ENCODE peak calls at places on chromosomes 4 and X, in five cellular contexts. One of them, this sample, is unnamed.
A peak's percentile ranks its signal among the peaks of the same experiment; 100 is the strongest.

GRCh38 chr4:38210396-38211114 is 250.4 kb downstream of the PTTG2 start:
- DNase-seq in endothelial cell of umbilical vein: peak; percentile 56
- DNase-seq in GF-D8: no peak
- DNase-seq in adipocyte: peak; percentile 8
- DNase-seq in ureter: no peak
- DNase-seq in this sample: no peak

GRCh38 chr4:24772061-24772705 is 23.2 kb upstream of the SOD3 start:
- DNase-seq in endothelial cell of umbilical vein: no peak
- DNase-seq in GF-D8: no peak
- DNase-seq in ureter: no peak
- DNase-seq in adipocyte: no peak
- DNase-seq in this sample: no peak

GRCh38 chrX:20265726-20266681 is 705 bp downstream of the RPS6KA3 start:
- DNase-seq in GF-D8: no peak
- DNase-seq in adipocyte: peak; percentile 48
- DNase-seq in endothelial cell of umbilical vein: peak; percentile 3
- DNase-seq in ureter: peak; percentile 45
- DNase-seq in this sample: peak; percentile 29

GRCh38 chr4:8726344-8726851 is 133.8 kb downstream of the CPZ start:
- DNase-seq in GF-D8: no peak
- DNase-seq in endothelial cell of umbilical vein: no peak
- DNase-seq in ureter: peak; percentile 22
- DNase-seq in adipocyte: no peak
- DNase-seq in this sample: peak; percentile 20

GRCh38 chr4:156983366-156983765 is 11.8 kb upstream of the PDGFC start:
- DNase-seq in endothelial cell of umbilical vein: peak; percentile 44
- DNase-seq in ureter: no peak
- DNase-seq in adipocyte: peak; percentile 35
- DNase-seq in GF-D8: no peak
- DNase-seq in this sample: no peak

GRCh38 chr4:37646237-37646636 is 39.9 kb downstream of the RELL1 start:
- DNase-seq in adipocyte: no peak
- DNase-seq in ureter: no peak
- DNase-seq in endothelial cell of umbilical vein: no peak
- DNase-seq in GF-D8: no peak
- DNase-seq in this sample: no peak

GRCh38 chrX:73215263-73215662 is 612 bp upstream of the NAP1L2 start:
- DNase-seq in endothelial cell of umbilical vein: no peak
- DNase-seq in GF-D8: no peak
- DNase-seq in adipocyte: no peak
- DNase-seq in ureter: no peak
- DNase-seq in this sample: no peak

GRCh38 chr4:120082286-120082685 is 15.6 kb upstream of the MAD2L1 start:
- DNase-seq in adipocyte: no peak
- DNase-seq in endothelial cell of umbilical vein: no peak
- DNase-seq in ureter: no peak
- DNase-seq in GF-D8: no peak
- DNase-seq in this sample: no peak

GRCh38 chrX:46582325-46582724 is 8.8 kb downstream of the CHST7 start:
- DNase-seq in GF-D8: no peak
- DNase-seq in endothelial cell of umbilical vein: peak; percentile 32
- DNase-seq in adipocyte: peak; percentile 48
- DNase-seq in ureter: no peak
- DNase-seq in this sample: no peak

GRCh38 chr4:18722748-18723191 is 701.2 kb upstream of the LCORL start:
- DNase-seq in GF-D8: no peak
- DNase-seq in endothelial cell of umbilical vein: no peak
- DNase-seq in adipocyte: no peak
- DNase-seq in ureter: no peak
- DNase-seq in this sample: peak; percentile 19

GRCh38 chr4:26784207-26784606 is 76.4 kb upstream of the STIM2 start:
- DNase-seq in GF-D8: no peak
- DNase-seq in ureter: no peak
- DNase-seq in adipocyte: no peak
- DNase-seq in endothelial cell of umbilical vein: no peak
- DNase-seq in this sample: no peak

GRCh38 chr4:53141308-53141707 is 224.6 kb downstream of the SCFD2 start:
- DNase-seq in adipocyte: no peak
- DNase-seq in ureter: no peak
- DNase-seq in GF-D8: no peak
- DNase-seq in endothelial cell of umbilical vein: no peak
- DNase-seq in this sample: no peak

GRCh38 chr4:176052744-176053143 is 12.9 kb upstream of the WDR17 start:
- DNase-seq in ureter: no peak
- DNase-seq in GF-D8: no peak
- DNase-seq in adipocyte: no peak
- DNase-seq in endothelial cell of umbilical vein: no peak
- DNase-seq in this sample: no peak

GRCh38 chr4:15327311-15328298 is 100.2 kb upstream of the C1QTNF7 start:
- DNase-seq in adipocyte: peak; percentile 95
- DNase-seq in endothelial cell of umbilical vein: no peak
- DNase-seq in GF-D8: no peak
- DNase-seq in ureter: no peak
- DNase-seq in this sample: no peak

GRCh38 chr4:54543088-54543795 is 114.5 kb upstream of the KIT start:
- DNase-seq in endothelial cell of umbilical vein: no peak
- DNase-seq in ureter: no peak
- DNase-seq in GF-D8: no peak
- DNase-seq in adipocyte: peak; percentile 72
- DNase-seq in this sample: no peak

GRCh38 chrX:153645921-153646481 is 1.0 kb upstream of the DUSP9 start:
- DNase-seq in ureter: no peak
- DNase-seq in adipocyte: no peak
- DNase-seq in endothelial cell of umbilical vein: no peak
- DNase-seq in GF-D8: no peak
- DNase-seq in this sample: no peak

This sample was measured in mucosa of descending colon.